ENCODE peak calls at places on chromosomes 13 and 19, in nine cellular contexts. K is lower leg skin, A is AG09309, I is dorsolateral prefrontal cortex, R is tibial nerve, T is A549, Y is pancreas, W is tibial artery, C is suprapubic skin. P is an unnamed sample.

GRCh38 chr13:98556968-98557591 is 19.8 kb downstream of the STK24 start:
- DNase-seq in A (no peak), R (no peak), I (no peak), C (no peak), K (no peak), W (no peak), Y (no peak), T (no peak), P (no peak)

GRCh38 chr19:55657004-55657747 is 2.3 kb downstream of the U2AF2 start:
- DNase-seq in T (no peak), C (no peak), A (no peak), W (no peak), Y (peak; percentile 64), K (no peak), I (no peak), R (no peak), P (no peak)

GRCh38 chr13:35797244-35797643 is 320.8 kb upstream of the MAB21L1 start:
- DNase-seq in W (no peak), A (no peak), K (no peak), C (no peak), Y (no peak), I (no peak), R (no peak), T (no peak), P (no peak)

GRCh38 chr19:52993342-52994178 is 20.2 kb upstream of the ERVV-1 start:
- DNase-seq in A (peak; percentile 20), Y (peak; percentile 86), W (peak; percentile 79), I (peak; percentile 79), K (peak; percentile 67), C (peak; percentile 86), T (peak; percentile 13), R (peak; percentile 64), P (no peak)

GRCh38 chr19:17687857-17688784 is at the start of gene UNC13A:
- DNase-seq in C (no peak), A (no peak), R (no peak), Y (peak; percentile 82), T (peak; percentile 39), I (peak; percentile 82), W (no peak), K (no peak), P (no peak)

GRCh38 chr19:38243279-38243673 is 12.9 kb downstream of the PPP1R14A start:
- DNase-seq in I (no peak), W (no peak), R (no peak), A (no peak), Y (no peak), K (no peak), T (no peak), C (no peak), P (no peak)

GRCh38 chr13:112702983-112703379 is 13.1 kb downstream of the ATP11A start:
- DNase-seq in W (no peak), I (peak; percentile 20), T (no peak), A (no peak), Y (no peak), C (peak; percentile 40), K (no peak), R (no peak), P (no peak)

GRCh38 chr13:94824601-94825000 is 112.3 kb upstream of the SOX21 start:
- DNase-seq in Y (no peak), C (no peak), A (no peak), R (no peak), T (no peak), I (no peak), W (no peak), K (no peak), P (no peak)

GRCh38 chr19:29415507-29415906 is 110.3 kb upstream of the VSTM2B start:
- DNase-seq in K (no peak), I (no peak), W (no peak), A (no peak), R (no peak), C (no peak), T (peak; percentile 29), Y (no peak), P (no peak)

GRCh38 chr19:48815870-48816501 is 5.2 kb upstream of the BCAT2 start:
- DNase-seq in A (no peak), Y (no peak), W (no peak), I (no peak), T (peak; percentile 81), R (no peak), C (no peak), K (no peak), P (no peak)

GRCh38 chr19:13788991-13789390 is 6.3 kb upstream of the ZSWIM4 start:
- DNase-seq in Y (no peak), C (no peak), A (peak; percentile 71), R (no peak), T (no peak), W (peak; percentile 58), I (no peak), K (no peak), P (no peak)

GRCh38 chr19:53909471-53910169 is 542 bp downstream of the CACNG7 start:
- DNase-seq in I (no peak), R (no peak), A (no peak), Y (no peak), T (no peak), K (no peak), C (no peak), W (no peak), P (no peak)

GRCh38 chr13:21676611-21677021 is 5.7 kb downstream of the FGF9 start:
- DNase-seq in K (no peak), Y (no peak), A (no peak), T (no peak), C (no peak), I (no peak), W (no peak), R (no peak), P (no peak)

DNA sequence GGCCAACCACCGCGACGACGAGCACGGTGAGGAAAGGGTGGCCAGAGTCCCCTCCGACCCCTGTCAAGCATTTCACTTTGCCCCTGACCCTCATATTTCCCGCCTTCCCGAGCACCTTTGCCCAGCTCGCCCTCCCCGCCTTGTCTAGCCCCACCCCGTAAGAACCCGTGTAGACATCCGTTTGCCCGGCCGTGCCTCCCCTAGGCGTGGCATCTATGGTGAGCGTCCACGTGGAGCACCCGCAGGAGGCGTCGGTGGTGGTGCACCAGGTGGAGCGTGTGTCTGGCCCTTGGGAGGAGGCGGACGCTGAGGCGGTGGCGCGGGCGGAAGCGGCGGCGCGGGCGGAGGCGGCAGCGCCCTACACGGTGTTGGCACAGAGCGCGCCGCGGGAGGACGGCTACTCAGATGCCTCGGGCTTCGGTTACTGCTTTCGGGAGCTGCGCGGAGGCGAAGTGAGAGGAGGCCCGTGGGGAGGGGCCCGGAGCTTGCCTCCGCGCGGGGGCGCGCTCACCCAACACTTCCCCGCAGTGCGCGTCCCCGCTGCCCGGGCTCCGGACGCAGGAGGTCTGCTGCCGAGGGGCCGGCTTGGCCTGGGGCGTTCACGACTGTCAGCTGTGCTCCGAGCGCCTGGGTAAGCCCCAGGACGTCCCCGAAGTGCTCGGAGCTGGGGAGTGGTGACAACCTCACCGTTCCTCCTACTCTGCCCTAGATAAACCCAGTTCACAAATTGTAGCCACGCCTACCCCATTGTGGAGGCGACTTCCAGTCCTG is 4.2 kb downstream of the LTBP4 start:
- DNase-seq in Y (peak; percentile 93), I (peak; percentile 81), K (peak; percentile 78), R (peak; percentile 61), W (peak; percentile 66), A (no peak), T (peak; percentile 96), C (peak; percentile 90), P (no peak)
- TF ChIP-seq CTCF in Y (no peak), I (peak; percentile 39), K (no peak), R (no peak), W (peak; percentile 14), A (no peak), T (peak; percentile 81), C (no peak), P (peak; percentile 68)

GRCh38 chr19:45758921-45759320 is 10.1 kb downstream of the SIX5 start:
- DNase-seq in R (no peak), K (no peak), Y (no peak), A (no peak), W (no peak), T (no peak), I (no peak), C (no peak), P (no peak)

GRCh38 chr19:45757696-45758095 is 11.4 kb downstream of the SIX5 start:
- DNase-seq in T (no peak), K (no peak), C (no peak), Y (no peak), I (no peak), W (no peak), R (no peak), A (no peak), P (no peak)

GRCh38 chr19:45754323-45754722 is 14.7 kb downstream of the SIX5 start:
- DNase-seq in W (no peak), R (no peak), K (no peak), T (no peak), C (no peak), I (no peak), A (no peak), Y (no peak), P (no peak)

GRCh38 chr19:45752639-45753038 is 16.4 kb downstream of the SIX5 start:
- DNase-seq in K (no peak), C (no peak), A (no peak), T (no peak), I (no peak), Y (no peak), W (no peak), R (no peak), P (no peak)

GRCh38 chr19:45753548-45753947 is 15.5 kb downstream of the SIX5 start:
- DNase-seq in I (no peak), W (no peak), K (no peak), C (no peak), Y (no peak), R (no peak), A (no peak), T (no peak), P (no peak)
- TF ChIP-seq CTCF in I (no peak), W (no peak), K (no peak), C (no peak), Y (no peak), R (no peak), A (no peak), T (no peak), P (no peak)

GRCh38 chr13:45683701-45684100 is 18.4 kb upstream of the CBY2 start:
- DNase-seq in Y (no peak), W (no peak), R (no peak), K (no peak), C (no peak), T (no peak), I (no peak), A (no peak), P (no peak)
- TF ChIP-seq CTCF in Y (no peak), W (no peak), R (no peak), K (no peak), C (no peak), T (no peak), I (no peak), A (no peak), P (peak; percentile 53)

GRCh38 chr13:84912720-84913119 is 886.5 kb downstream of the SLITRK6 start:
- DNase-seq in I (no peak), K (no peak), W (no peak), T (no peak), A (no peak), R (no peak), Y (no peak), C (no peak), P (no peak)

DNA sequence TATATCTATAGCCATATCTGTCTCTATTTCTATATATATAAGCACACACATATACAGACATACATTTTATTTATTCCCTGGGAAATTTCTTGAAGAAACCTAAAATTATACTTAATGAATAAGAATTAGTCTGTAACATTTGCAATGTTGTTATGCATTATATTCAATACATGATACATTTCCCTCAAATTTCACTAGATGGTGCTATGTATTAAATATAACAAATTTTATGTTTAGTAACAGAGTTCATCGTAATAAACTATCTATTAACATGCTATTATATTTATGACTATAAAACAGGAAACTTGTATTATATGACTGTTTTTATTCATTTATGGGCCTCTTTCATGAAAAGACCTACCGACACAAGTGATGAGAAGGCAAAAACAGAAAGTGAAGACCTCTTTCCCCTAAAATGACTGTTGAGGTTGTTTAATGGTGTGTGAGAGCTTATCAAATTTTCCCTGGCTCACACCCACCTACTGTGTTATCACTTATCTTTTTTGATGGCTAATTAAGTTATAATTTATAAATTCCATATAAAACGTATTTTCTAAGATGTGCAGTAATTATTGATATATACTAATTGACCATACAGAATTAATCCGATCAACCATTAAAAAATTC is 881.9 kb downstream of the SLITRK6 start:
- DNase-seq in K (no peak), R (no peak), W (no peak), Y (no peak), T (peak; percentile 3), C (no peak), I (no peak), A (no peak), P (no peak)
- TF ChIP-seq CTCF in K (no peak), R (peak; percentile 29), W (no peak), Y (no peak), T (peak; percentile 39), C (peak; percentile 18), I (peak; percentile 49), A (no peak), P (peak; percentile 94)

P was measured in chondrocyte.